ENCODE peak calls at places on chromosomes 2 and 18, in five cellular contexts. One of them, this sample, is unnamed.

GRCh38 chr2:235612551-235612950 is 118.7 kb downstream of the AGAP1 start:
- DNase-seq in GM06990: no peak
- DNase-seq in activated CD4-positive, alpha-beta T cell treated with anti-CD3 and anti-CD28 coated beads, Interleukin-2, amount 10 ng/mL, durations not matched to agents 7 days and 5 days: no peak
- DNase-seq in amygdala: no peak
- DNase-seq in IMR-90: no peak
- DNase-seq in this sample: no peak

GRCh38 chr18:34339155-34339554 is 114.4 kb upstream of the NOL4 start:
- DNase-seq in GM06990: no peak
- DNase-seq in activated CD4-positive, alpha-beta T cell treated with anti-CD3 and anti-CD28 coated beads, Interleukin-2, amount 10 ng/mL, durations not matched to agents 7 days and 5 days: no peak
- DNase-seq in amygdala: no peak
- DNase-seq in IMR-90: no peak
- DNase-seq in this sample: no peak

GRCh38 chr2:18790465-18791171 is 201.2 kb upstream of the NT5C1B start:
- DNase-seq in GM06990: no peak
- DNase-seq in activated CD4-positive, alpha-beta T cell treated with anti-CD3 and anti-CD28 coated beads, Interleukin-2, amount 10 ng/mL, durations not matched to agents 7 days and 5 days: no peak
- DNase-seq in amygdala: no peak
- DNase-seq in IMR-90: no peak
- DNase-seq in this sample: no peak

GRCh38 chr18:54798186-54798585 is 30.1 kb upstream of the RAB27B start:
- DNase-seq in GM06990: no peak
- DNase-seq in activated CD4-positive, alpha-beta T cell treated with anti-CD3 and anti-CD28 coated beads, Interleukin-2, amount 10 ng/mL, durations not matched to agents 7 days and 5 days: no peak
- DNase-seq in amygdala: no peak
- DNase-seq in IMR-90: no peak
- DNase-seq in this sample: no peak

GRCh38 chr2:239014897-239015768 is 167.2 kb downstream of the TWIST2 start:
- DNase-seq in GM06990: no peak
- DNase-seq in activated CD4-positive, alpha-beta T cell treated with anti-CD3 and anti-CD28 coated beads, Interleukin-2, amount 10 ng/mL, durations not matched to agents 7 days and 5 days: no peak
- DNase-seq in amygdala: no peak
- DNase-seq in IMR-90: no peak
- DNase-seq in this sample: no peak

GRCh38 chr2:226932443-226932842 is 96.6 kb downstream of the RHBDD1 start:
- DNase-seq in GM06990: no peak
- DNase-seq in activated CD4-positive, alpha-beta T cell treated with anti-CD3 and anti-CD28 coated beads, Interleukin-2, amount 10 ng/mL, durations not matched to agents 7 days and 5 days: no peak
- DNase-seq in amygdala: no peak
- DNase-seq in IMR-90: no peak
- DNase-seq in this sample: peak; percentile 15

GRCh38 chr2:65367517-65367916 is 64.9 kb downstream of the SPRED2 start:
- DNase-seq in GM06990: no peak
- DNase-seq in activated CD4-positive, alpha-beta T cell treated with anti-CD3 and anti-CD28 coated beads, Interleukin-2, amount 10 ng/mL, durations not matched to agents 7 days and 5 days: no peak
- DNase-seq in amygdala: no peak
- DNase-seq in IMR-90: peak; percentile 98
- DNase-seq in this sample: no peak

GRCh38 chr2:44931177-44931795 is 10.2 kb upstream of the SIX3 start:
- DNase-seq in GM06990: no peak
- DNase-seq in activated CD4-positive, alpha-beta T cell treated with anti-CD3 and anti-CD28 coated beads, Interleukin-2, amount 10 ng/mL, durations not matched to agents 7 days and 5 days: no peak
- DNase-seq in amygdala: no peak
- DNase-seq in IMR-90: no peak
- DNase-seq in this sample: no peak

GRCh38 chr2:200356306-200356705 is 49.8 kb downstream of the SPATS2L start:
- DNase-seq in GM06990: no peak
- DNase-seq in activated CD4-positive, alpha-beta T cell treated with anti-CD3 and anti-CD28 coated beads, Interleukin-2, amount 10 ng/mL, durations not matched to agents 7 days and 5 days: no peak
- DNase-seq in amygdala: no peak
- DNase-seq in IMR-90: peak; percentile 53
- DNase-seq in this sample: no peak

GRCh38 chr18:42707080-42707479 is 408.4 kb downstream of the RIT2 start:
- DNase-seq in GM06990: no peak
- DNase-seq in activated CD4-positive, alpha-beta T cell treated with anti-CD3 and anti-CD28 coated beads, Interleukin-2, amount 10 ng/mL, durations not matched to agents 7 days and 5 days: no peak
- DNase-seq in amygdala: no peak
- DNase-seq in IMR-90: no peak
- DNase-seq in this sample: no peak

This sample was measured in OCI-LY7.